ENCODE peak calls at places on chromosomes 6 and 20, in seven cellular contexts. A is fibroblast of mammary gland; I is CD8-positive, alpha-beta T cell; L is GM23338; J is heart left ventricle; M is heart right ventricle; G is colonic mucosa. N is an unnamed sample.

GRCh38 chr6:42032366-42032765 is 18.0 kb upstream of the TAF8 start:
- DNase-seq in A (no peak), I (no peak), L (no peak), J (no peak), M (no peak), G (no peak), N (no peak)

GRCh38 chr6:34536251-34536958 is 19.7 kb downstream of the SPDEF start:
- DNase-seq in A (no peak), I (no peak), L (no peak), J (no peak), M (no peak), G (peak), N (no peak)

GRCh38 chr6:25490018-25490865 is 161.8 kb upstream of the SCGN start:
- DNase-seq in A (peak), I (peak), L (peak), J (peak), M (peak), G (peak), N (no peak)

GRCh38 chr6:168099201-168100010 is 20.4 kb upstream of the FRMD1 start:
- DNase-seq in A (no peak), I (no peak), L (peak), J (no peak), M (no peak), G (no peak), N (no peak)

GRCh38 chr20:10404959-10405530 is 29.0 kb downstream of the MKKS start:
- DNase-seq in A (no peak), I (no peak), L (no peak), J (no peak), M (no peak), G (no peak), N (no peak)

GRCh38 chr6:168087436-168088160 is 8.6 kb upstream of the FRMD1 start:
- DNase-seq in A (no peak), I (no peak), L (no peak), J (no peak), M (no peak), G (no peak), N (no peak)

GRCh38 chr6:35049346-35049745 is 91.8 kb downstream of the TCP11 start:
- DNase-seq in A (no peak), I (no peak), L (no peak), J (no peak), M (no peak), G (no peak), N (no peak)

GRCh38 chr6:29797120-29797519 is 30.5 kb upstream of the HLA-G start:
- DNase-seq in A (peak), I (no peak), L (no peak), J (no peak), M (no peak), G (no peak), N (no peak)

GRCh38 chr20:20205141-20205861 is 153.0 kb downstream of the CFAP61 start:
- DNase-seq in A (no peak), I (no peak), L (no peak), J (no peak), M (no peak), G (no peak), N (no peak)

GRCh38 chr6:169020821-169021220 is 232.8 kb downstream of the THBS2 start:
- DNase-seq in A (no peak), I (no peak), L (no peak), J (no peak), M (no peak), G (no peak), N (no peak)

GRCh38 chr6:33416386-33417126 is 1.4 kb downstream of the CUTA start:
- DNase-seq in A (peak), I (no peak), L (no peak), J (no peak), M (no peak), G (no peak), N (no peak)

GRCh38 chr6:35244551-35244950 is 15.0 kb upstream of the ZNF76 start:
- DNase-seq in A (no peak), I (no peak), L (no peak), J (no peak), M (no peak), G (no peak), N (no peak)

GRCh38 chr20:39044501-39044900 is 82.4 kb downstream of the DHX35 start:
- DNase-seq in A (no peak), I (no peak), L (no peak), J (no peak), M (no peak), G (no peak), N (no peak)

GRCh38 chr20:32968833-32969241 is 35.4 kb downstream of the SUN5 start:
- DNase-seq in A (peak), I (no peak), L (no peak), J (peak), M (no peak), G (peak), N (no peak)

GRCh38 chr20:62741701-62742491 is 33.3 kb downstream of the NTSR1 start:
- DNase-seq in A (no peak), I (no peak), L (no peak), J (no peak), M (peak), G (no peak), N (no peak)

GRCh38 chr6:13099771-13100170 is 228.6 kb downstream of the TBC1D7 start:
- DNase-seq in A (no peak), I (no peak), L (no peak), J (no peak), M (no peak), G (no peak), N (no peak)

GRCh38 chr20:59421089-59421488 is 120.7 kb downstream of the EDN3 start:
- DNase-seq in A (no peak), I (no peak), L (no peak), J (no peak), M (no peak), G (no peak), N (no peak)

GRCh38 chr6:58419321-58419720 is 1101.9 kb downstream of the PRIM2 start:
- DNase-seq in A (no peak), I (no peak), L (no peak), J (no peak), M (no peak), G (no peak), N (no peak)

GRCh38 chr6:11011787-11012234 is 32.3 kb downstream of the ELOVL2 start:
- DNase-seq in A (peak), I (no peak), L (peak), J (no peak), M (no peak), G (no peak), N (no peak)
- H3K4me3 ChIP-seq in A (no peak), I (no peak), L (no peak), J (no peak), M (no peak), G (no peak), N (no peak)

GRCh38 chr6:22332726-22333125 is 35.9 kb upstream of the PRL start:
- DNase-seq in A (no peak), I (no peak), L (peak), J (no peak), M (no peak), G (no peak), N (peak)
- H3K4me3 ChIP-seq in A (no peak), I (no peak), L (no peak), J (no peak), M (no peak), G (no peak), N (no peak)

GRCh38 chr20:709421-709820 is 33.8 kb upstream of the SCRT2 start:
- DNase-seq in A (peak), I (no peak), L (no peak), J (no peak), M (peak), G (peak), N (no peak)

GRCh38 chr20:707711-708110 is 32.1 kb upstream of the SCRT2 start:
- DNase-seq in A (no peak), I (no peak), L (no peak), J (no peak), M (no peak), G (no peak), N (no peak)

GRCh38 chr20:709864-710761 is 34.5 kb upstream of the SCRT2 start:
- DNase-seq in A (no peak), I (no peak), L (peak), J (no peak), M (no peak), G (no peak), N (no peak)

GRCh38 chr20:710762-711120 is 35.1 kb upstream of the SCRT2 start:
- DNase-seq in A (no peak), I (no peak), L (peak), J (no peak), M (no peak), G (no peak), N (no peak)

DNA sequence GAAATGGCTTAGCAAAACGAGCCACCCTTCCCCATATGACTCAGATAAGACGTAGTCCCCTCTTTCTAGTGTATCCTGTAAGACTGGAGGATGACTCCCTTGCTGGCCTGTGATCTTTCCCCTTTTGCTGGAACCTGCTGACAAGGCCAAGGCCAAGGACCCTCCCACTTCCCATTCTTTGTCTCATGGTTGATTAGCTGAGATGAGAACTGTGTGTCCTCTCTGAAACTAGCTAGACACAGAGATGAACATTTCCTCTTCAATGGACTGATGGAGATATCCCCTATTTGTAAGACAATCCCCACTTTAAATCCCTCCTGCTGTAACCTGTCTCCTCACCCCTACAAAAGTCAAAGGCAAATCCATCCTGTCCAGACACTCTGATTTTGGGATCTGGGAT is 33.4 kb upstream of the SCRT2 start:
- DNase-seq in A (no peak), I (no peak), L (no peak), J (no peak), M (no peak), G (no peak), N (no peak)
- H3K4me3 ChIP-seq in A (no peak), I (no peak), L (peak), J (no peak), M (no peak), G (no peak), N (no peak)

DNA sequence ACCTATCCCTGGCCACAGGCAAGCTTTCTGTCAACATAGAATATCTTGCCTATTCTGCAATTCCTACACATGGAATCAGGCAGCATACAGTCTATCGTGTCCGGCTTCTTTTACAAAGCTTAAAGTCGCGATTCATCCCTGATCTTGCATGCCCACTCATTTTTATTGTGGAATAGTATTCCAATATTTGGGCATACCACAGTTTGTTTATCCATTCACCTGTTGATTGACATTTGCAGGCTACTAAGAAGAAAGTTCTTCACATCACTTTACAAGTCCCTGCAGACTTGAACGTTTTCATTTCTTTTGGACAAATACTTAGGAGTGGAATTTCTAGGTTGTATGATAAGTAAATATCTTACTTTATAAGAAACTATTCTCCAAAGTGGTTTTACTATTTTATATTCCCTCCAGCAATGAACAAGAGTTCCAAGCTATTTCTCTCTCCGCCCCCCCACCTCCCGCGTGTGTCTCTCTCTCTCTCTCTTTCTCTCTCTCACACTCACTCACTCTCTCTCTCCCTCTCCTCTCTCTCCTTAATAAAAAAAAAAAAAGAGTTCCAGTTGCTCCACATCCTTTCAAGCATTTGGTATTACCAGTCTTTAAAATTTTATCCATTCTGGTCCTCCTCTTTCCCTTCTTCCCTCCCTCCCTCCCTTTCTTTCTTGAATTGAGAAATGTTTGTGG is 1.1 kb upstream of the PLCB1 start:
- DNase-seq in A (no peak), I (no peak), L (no peak), J (no peak), M (no peak), G (no peak), N (no peak)
- H3K4me3 ChIP-seq in A (no peak), I (no peak), L (peak), J (peak), M (no peak), G (no peak), N (peak)

GRCh38 chr6:27825025-27825823 is 87.0 kb downstream of the OR2B2 start:
- DNase-seq in A (peak), I (no peak), L (no peak), J (no peak), M (no peak), G (no peak), N (no peak)
- H3K4me3 ChIP-seq in A (peak), I (peak), L (peak), J (peak), M (peak), G (peak), N (peak)

GRCh38 chr6:398558-399078 is 7.1 kb downstream of the IRF4 start:
- DNase-seq in A (no peak), I (no peak), L (no peak), J (no peak), M (no peak), G (no peak), N (no peak)
- H3K4me3 ChIP-seq in A (no peak), I (no peak), L (no peak), J (no peak), M (no peak), G (no peak), N (no peak)

DNA sequence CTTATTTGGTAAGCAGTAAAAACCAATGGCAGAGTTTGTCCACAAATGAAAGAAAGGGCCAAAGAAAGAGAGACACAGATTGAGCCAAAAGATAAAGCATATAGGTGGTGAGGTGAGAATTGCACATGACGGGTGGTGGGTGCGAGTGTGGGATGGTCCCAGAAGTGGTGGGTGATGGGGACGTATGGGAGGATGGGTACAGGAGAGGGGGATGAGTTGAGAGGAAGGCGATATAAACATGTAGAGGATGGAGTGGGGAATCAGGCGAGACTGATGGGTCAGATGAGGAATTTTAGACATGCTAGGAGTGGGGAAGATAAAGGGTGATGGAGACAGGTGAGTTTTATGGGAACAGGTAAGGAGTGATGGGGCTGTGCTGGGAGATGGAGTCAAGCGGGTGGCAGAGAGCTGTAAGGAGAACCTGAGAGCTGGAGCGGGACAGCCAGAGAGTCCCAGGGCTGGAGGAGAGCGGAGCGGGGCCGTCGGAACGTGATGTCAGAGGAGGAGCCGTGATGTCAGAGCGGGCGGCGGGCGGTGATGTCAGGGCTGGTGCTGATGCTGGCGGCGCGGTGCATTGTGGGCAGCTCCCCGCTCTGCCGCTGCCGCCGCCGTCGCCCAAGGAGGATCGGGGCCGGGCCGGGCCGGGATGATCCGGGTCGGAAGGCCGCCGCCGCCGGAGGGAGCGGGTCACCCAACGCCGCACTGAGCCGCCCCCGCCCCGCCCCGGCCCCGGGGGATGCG is at the start of gene TTBK1:
- DNase-seq in A (no peak), I (no peak), L (peak), J (no peak), M (no peak), G (no peak), N (no peak)
- H3K4me3 ChIP-seq in A (no peak), I (no peak), L (peak), J (no peak), M (no peak), G (no peak), N (no peak)

DNA sequence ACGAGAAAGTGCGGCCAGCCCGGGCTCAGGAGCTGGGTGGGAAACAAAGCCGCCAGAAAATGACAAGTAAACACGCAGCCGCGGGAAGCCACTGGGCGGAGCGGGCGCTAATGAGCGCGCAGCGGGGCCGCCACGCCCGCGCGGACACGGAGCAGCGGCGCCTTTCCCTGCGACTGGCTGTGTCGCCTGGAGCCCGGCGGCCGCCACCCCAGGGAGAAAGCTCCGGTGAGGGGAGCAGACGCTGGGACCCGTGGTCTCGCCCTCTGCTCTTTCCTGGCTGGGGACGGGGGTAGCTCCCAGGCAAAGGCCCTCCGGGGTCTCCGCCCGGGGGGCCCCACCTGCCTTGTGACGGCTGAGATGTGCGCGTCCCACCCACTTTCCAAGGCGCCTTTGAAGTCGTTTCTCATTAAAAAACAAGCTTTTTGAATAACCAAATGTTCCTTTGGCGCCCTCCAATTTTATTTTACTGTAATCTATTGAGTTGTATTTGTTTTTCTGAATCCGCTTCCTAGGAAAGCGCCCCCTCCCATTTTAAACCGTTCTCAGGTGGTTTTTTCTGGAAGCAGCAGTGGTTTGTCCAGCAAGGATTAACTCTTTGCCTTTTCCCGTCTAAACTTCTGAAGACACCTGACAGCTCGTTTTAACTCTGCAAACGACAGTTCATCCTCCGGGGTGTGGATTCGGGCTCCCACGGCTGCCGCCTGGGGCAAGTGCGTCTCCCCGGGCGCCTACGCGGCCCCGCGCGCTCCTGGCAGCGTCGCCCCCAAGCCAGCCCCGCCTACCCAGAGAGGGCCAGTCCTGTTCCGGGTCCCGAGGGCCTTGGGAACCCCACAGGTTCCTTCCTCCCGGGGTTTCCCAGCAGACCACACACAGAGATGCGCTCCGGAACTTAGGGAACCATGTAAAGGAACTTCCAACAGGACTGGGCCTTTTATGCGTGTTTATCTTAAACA is 54.6 kb downstream of the PRR18 start:
- DNase-seq in A (no peak), I (peak), L (peak), J (no peak), M (no peak), G (no peak), N (no peak)
- H3K4me3 ChIP-seq in A (no peak), I (peak), L (peak), J (peak), M (peak), G (peak), N (no peak)